ENCODE peak calls at places on chromosomes 7 and 10, in five cellular contexts. One of them, this sample, is unnamed.

GRCh38 chr10:53606951-53607350 is 834.4 kb upstream of the MBL2 start:
- DNase-seq in naive B cell: no peak
- DNase-seq in iPS-NIHi11: no peak
- DNase-seq in T-cell: no peak
- DNase-seq in fibroblast of gingiva: no peak
- DNase-seq in this sample: no peak

GRCh38 chr10:86961481-86962091 is 3.2 kb downstream of the SNCG start:
- DNase-seq in naive B cell: no peak
- DNase-seq in iPS-NIHi11: no peak
- DNase-seq in T-cell: no peak
- DNase-seq in fibroblast of gingiva: no peak
- DNase-seq in this sample: no peak

GRCh38 chr7:75565129-75565528 is 73.0 kb downstream of the SPDYE5 start:
- DNase-seq in naive B cell: no peak
- DNase-seq in iPS-NIHi11: peak
- DNase-seq in T-cell: no peak
- DNase-seq in fibroblast of gingiva: peak
- DNase-seq in this sample: peak

GRCh38 chr10:7562026-7562425 is 104.7 kb downstream of the ITIH5 start:
- DNase-seq in naive B cell: no peak
- DNase-seq in iPS-NIHi11: no peak
- DNase-seq in T-cell: no peak
- DNase-seq in fibroblast of gingiva: no peak
- DNase-seq in this sample: no peak

GRCh38 chr7:128324363-128324680 is 19.4 kb downstream of the RBM28 start:
- DNase-seq in naive B cell: no peak
- DNase-seq in iPS-NIHi11: no peak
- DNase-seq in T-cell: no peak
- DNase-seq in fibroblast of gingiva: no peak
- DNase-seq in this sample: no peak

GRCh38 chr7:43642897-43643630 is 60.2 kb downstream of the STK17A start:
- DNase-seq in naive B cell: no peak
- DNase-seq in iPS-NIHi11: no peak
- DNase-seq in T-cell: no peak
- DNase-seq in fibroblast of gingiva: no peak
- DNase-seq in this sample: no peak

GRCh38 chr10:76983624-76984023 is 654.0 kb downstream of the KCNMA1 start:
- DNase-seq in naive B cell: no peak
- DNase-seq in iPS-NIHi11: no peak
- DNase-seq in T-cell: no peak
- DNase-seq in fibroblast of gingiva: no peak
- DNase-seq in this sample: no peak

GRCh38 chr7:4957847-4958476 is 1.0 kb downstream of the MMD2 start:
- DNase-seq in naive B cell: no peak
- DNase-seq in iPS-NIHi11: no peak
- DNase-seq in T-cell: no peak
- DNase-seq in fibroblast of gingiva: no peak
- DNase-seq in this sample: no peak

GRCh38 chr7:113959910-113960309 is 41.1 kb upstream of the PPP1R3A start:
- DNase-seq in naive B cell: no peak
- DNase-seq in iPS-NIHi11: no peak
- DNase-seq in T-cell: no peak
- DNase-seq in fibroblast of gingiva: no peak
- DNase-seq in this sample: no peak

GRCh38 chr7:1742555-1743303 is 72.7 kb downstream of the ELFN1 start:
- DNase-seq in naive B cell: no peak
- DNase-seq in iPS-NIHi11: no peak
- DNase-seq in T-cell: peak
- DNase-seq in fibroblast of gingiva: no peak
- DNase-seq in this sample: peak

This sample was measured in astrocyte of the spinal cord.